ENCODE peak calls at places on chromosomes 12 and 14, in eight cellular contexts. P is esophagus squamous epithelium, F is SJSA1, Z is OCI-LY7, X is uterus, C is left ventricle myocardium inferior, W is IMR-90, H is thoracic aorta. E is an unnamed sample.

GRCh38 chr14:34710006-34710405 is 4.4 kb downstream of the CFL2 start:
- DNase-seq in H (no peak), P (no peak), X (no peak), Z (no peak), W (no peak), F (no peak), C (no peak), E (no peak)

GRCh38 chr12:66662179-66662578 is 16.7 kb downstream of the GRIP1 start:
- DNase-seq in Z (peak; percentile 72), H (no peak), W (no peak), F (no peak), C (no peak), X (no peak), P (no peak), E (no peak)

GRCh38 chr12:92010853-92011701 is 134.6 kb downstream of the BTG1 start:
- DNase-seq in P (no peak), X (no peak), C (no peak), F (no peak), Z (no peak), H (no peak), W (no peak), E (no peak)

GRCh38 chr12:5096241-5096880 is 52.7 kb downstream of the KCNA5 start:
- DNase-seq in W (peak; percentile 92), C (no peak), X (no peak), P (no peak), Z (no peak), F (peak; percentile 93), H (no peak), E (no peak)

GRCh38 chr12:1761857-1762256 is 58.5 kb upstream of the LRTM2 start:
- DNase-seq in X (no peak), Z (no peak), P (no peak), W (no peak), F (no peak), H (no peak), C (no peak), E (no peak)

GRCh38 chr14:24181251-24182077 is 7.2 kb downstream of the IPO4 start:
- DNase-seq in X (no peak), C (no peak), W (no peak), F (no peak), P (no peak), H (no peak), Z (no peak), E (no peak)

GRCh38 chr12:11497995-11498394 is 102.6 kb upstream of the PRB2 start:
- DNase-seq in Z (peak; percentile 62), W (no peak), F (no peak), P (no peak), H (no peak), X (no peak), C (no peak), E (no peak)

GRCh38 chr14:41873379-41874034 is 266.8 kb downstream of the LRFN5 start:
- DNase-seq in W (peak; percentile 71), H (no peak), P (no peak), X (no peak), F (no peak), C (no peak), Z (no peak), E (no peak)

GRCh38 chr14:33307691-33308369 is 369.2 kb downstream of the NPAS3 start:
- DNase-seq in Z (no peak), W (no peak), H (no peak), C (no peak), F (no peak), X (peak; percentile 20), P (no peak), E (no peak)

GRCh38 chr12:96513681-96514080 is 24.3 kb downstream of the CFAP54 start:
- DNase-seq in C (no peak), F (no peak), Z (no peak), P (no peak), W (peak; percentile 24), X (no peak), H (no peak), E (no peak)

GRCh38 chr12:63353559-63353958 is 202.6 kb upstream of the AVPR1A start:
- DNase-seq in X (no peak), C (no peak), P (no peak), H (no peak), Z (no peak), F (no peak), W (peak; percentile 2), E (no peak)

GRCh38 chr14:103312006-103312635 is 21.9 kb upstream of the EIF5 start:
- DNase-seq in H (no peak), Z (no peak), P (no peak), W (no peak), F (no peak), C (no peak), X (no peak), E (no peak)

GRCh38 chr12:6960291-6961277 is 9.4 kb downstream of the PTPN6 start:
- DNase-seq in W (peak; percentile 38), Z (peak; percentile 68), C (peak; percentile 14), F (peak; percentile 25), X (no peak), P (no peak), H (no peak), E (no peak)

GRCh38 chr14:70735043-70735442 is 74.3 kb downstream of the MAP3K9 start:
- DNase-seq in X (no peak), C (no peak), Z (no peak), P (no peak), F (no peak), W (no peak), H (no peak), E (no peak)

GRCh38 chr14:85528080-85528881 is 1.7 kb upstream of the FLRT2 start:
- DNase-seq in X (no peak), H (no peak), F (peak; percentile 82), C (no peak), P (no peak), W (peak; percentile 90), Z (no peak), E (no peak)

GRCh38 chr14:55198749-55199148 is 7.4 kb upstream of the DLGAP5 start:
- DNase-seq in P (no peak), C (no peak), X (no peak), H (no peak), Z (no peak), W (peak; percentile 24), F (no peak), E (no peak)

GRCh38 chr14:91400696-91401095 is 16.9 kb downstream of the CCDC88C start:
- DNase-seq in P (no peak), C (no peak), W (peak; percentile 8), X (no peak), F (no peak), H (no peak), Z (no peak), E (no peak)

GRCh38 chr14:91396959-91397815 is 20.4 kb downstream of the CCDC88C start:
- DNase-seq in P (no peak), W (no peak), H (no peak), Z (peak; percentile 87), C (no peak), X (no peak), F (no peak), E (no peak)

GRCh38 chr14:91398192-91398591 is 19.4 kb downstream of the CCDC88C start:
- DNase-seq in P (no peak), X (no peak), Z (no peak), C (no peak), H (no peak), F (no peak), W (no peak), E (no peak)

GRCh38 chr14:91399868-91400640 is 17.6 kb downstream of the CCDC88C start:
- DNase-seq in W (no peak), P (no peak), C (no peak), H (no peak), F (no peak), Z (peak; percentile 58), X (no peak), E (no peak)

GRCh38 chr14:91398707-91399106 is 18.9 kb downstream of the CCDC88C start:
- DNase-seq in F (no peak), W (no peak), P (no peak), X (no peak), C (no peak), H (no peak), Z (peak; percentile 69), E (no peak)
- H3K4me1 ChIP-seq in F (no peaks in the 10 kb centered on the region), W (no peaks in the 10 kb centered on the region), P (peaks cover 99% of the 10 kb centered on the region), X (no peaks in the 10 kb centered on the region), C (peaks cover 45% of the 10 kb centered on the region), H (peaks cover 20% of the 10 kb centered on the region), Z (peaks cover 94% of the 10 kb centered on the region), E (peaks cover 55% of the 10 kb centered on the region)

DNA sequence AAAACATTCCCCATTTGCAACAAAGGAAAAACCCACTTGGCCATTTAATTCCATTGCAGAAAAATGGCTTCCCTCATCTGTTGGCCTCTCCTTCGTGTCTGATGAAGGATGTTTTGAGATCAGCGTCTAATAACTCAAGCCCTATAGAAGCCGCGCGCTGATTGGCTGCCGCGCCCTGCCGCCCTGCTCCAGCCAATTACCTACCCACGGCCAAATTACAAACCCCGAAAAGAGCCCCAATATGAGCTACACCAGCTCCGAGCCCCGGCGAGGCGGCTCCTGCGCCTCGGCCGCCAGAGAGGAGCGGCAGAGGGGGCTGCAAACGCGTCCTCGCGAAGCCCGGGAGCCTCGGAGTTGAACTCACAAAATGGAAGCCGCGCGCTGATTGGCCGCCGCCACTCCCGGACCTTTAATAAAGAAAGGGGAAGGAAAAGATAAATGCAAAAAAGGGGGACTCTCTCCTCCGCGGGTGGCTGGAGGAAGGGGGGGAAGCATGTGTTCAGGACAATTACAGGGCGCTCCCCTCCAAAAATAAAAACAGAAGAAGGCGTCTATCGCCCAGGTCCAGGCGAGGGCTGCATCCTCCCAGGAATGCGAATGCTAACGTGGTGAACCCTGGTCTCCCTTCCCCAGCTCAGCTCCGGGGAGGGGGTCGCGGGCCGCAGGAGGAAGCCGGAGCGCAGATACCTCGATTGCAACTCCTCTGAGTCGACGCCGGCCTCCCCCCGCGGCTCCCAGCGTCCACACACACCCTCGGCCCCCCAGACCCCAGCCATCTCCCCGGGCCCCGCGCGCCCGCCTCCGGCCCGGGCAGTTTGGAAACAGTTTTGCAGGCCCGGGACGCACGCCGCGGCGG is 738 bp upstream of the SETD1B start:
- DNase-seq in P (peak; percentile 59), H (peak; percentile 59), F (peak; percentile 98), Z (peak; percentile 93), X (peak; percentile 94), W (peak; percentile 96), C (peak; percentile 89), E (no peak)
- H3K4me1 ChIP-seq in P (peaks cover 63% of the 10 kb centered on the region), H (peaks cover 37% of the 10 kb centered on the region), F (peaks cover 57% of the 10 kb centered on the region), Z (peaks cover 70% of the 10 kb centered on the region), X (peaks cover 25% of the 10 kb centered on the region), W (peaks cover 23% of the 10 kb centered on the region), C (peaks cover 76% of the 10 kb centered on the region), E (peaks cover 59% of the 10 kb centered on the region)

DNA sequence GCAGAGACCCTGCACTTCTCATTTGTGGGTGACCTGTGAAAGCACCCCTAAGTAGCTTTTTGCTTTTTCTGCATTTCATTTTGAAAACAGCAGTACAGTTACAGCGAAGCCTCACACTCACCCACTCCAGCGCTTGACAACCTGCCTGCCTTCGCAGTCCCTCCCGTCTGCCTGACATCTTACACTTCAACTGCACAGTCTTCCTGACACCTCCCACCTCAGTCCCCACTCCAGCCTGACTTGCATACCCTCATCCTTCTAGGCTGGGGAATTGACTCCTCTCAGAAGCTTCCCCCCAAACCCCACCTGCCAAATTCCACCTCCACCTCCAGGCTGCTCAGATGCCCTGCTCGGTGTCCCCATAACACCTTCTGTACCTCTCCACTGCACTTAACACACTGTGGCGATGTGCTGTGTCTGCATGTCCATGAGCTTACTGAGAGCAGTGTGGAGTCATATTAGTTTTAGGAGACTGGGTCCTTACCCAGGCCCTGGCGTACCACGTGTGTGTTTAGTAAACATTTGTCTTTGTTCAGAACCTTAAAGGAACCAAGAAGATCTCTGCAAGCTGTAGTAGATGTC is 159.4 kb downstream of the PRKCH start:
- DNase-seq in C (no peak), X (no peak), H (no peak), F (no peak), P (no peak), Z (no peak), W (no peak), E (no peak)
- H3K4me1 ChIP-seq in C (peaks cover 63% of the 10 kb centered on the region), X (no peaks in the 10 kb centered on the region), H (peaks cover 42% of the 10 kb centered on the region), F (peaks cover 44% of the 10 kb centered on the region), P (peaks cover 100% of the 10 kb centered on the region), Z (peaks cover 61% of the 10 kb centered on the region), W (peaks cover 30% of the 10 kb centered on the region), E (peaks cover 49% of the 10 kb centered on the region)

GRCh38 chr14:84527706-84528105 is 1002.2 kb upstream of the FLRT2 start:
- DNase-seq in Z (no peak), F (no peak), C (no peak), W (no peak), H (no peak), P (no peak), X (no peak), E (no peak)
- H3K4me1 ChIP-seq in Z (no peaks in the 10 kb centered on the region), F (no peaks in the 10 kb centered on the region), C (no peaks in the 10 kb centered on the region), W (no peaks in the 10 kb centered on the region), H (no peaks in the 10 kb centered on the region), P (no peaks in the 10 kb centered on the region), X (no peaks in the 10 kb centered on the region), E (no peaks in the 10 kb centered on the region)

E was measured in vagina.